ENCODE peak calls at places on chromosomes 7 and 10, in six cellular contexts. A is KG1, B is LoVo, C is hippocampal formation, Q is epithelial cell of esophagus, X is NCI-H1092 treated with DMSO at 0.1 percent for 48 hours. M is an unnamed sample.
A peak's percentile ranks its signal among the peaks of the same experiment; 100 is the strongest.

GRCh38 chr7:74032624-74033371 is 4.8 kb downstream of the ELN start:
- DNase-seq in A (no peak), B (no peak), C (no peak), Q (no peak), X (no peak), M (no peak)

GRCh38 chr10:99966306-99966705 is 43.4 kb downstream of the DNMBP start:
- DNase-seq in A (no peak), B (peak; percentile 41), C (no peak), Q (peak; percentile 80), X (no peak), M (no peak)

GRCh38 chr7:12549106-12549505 is 21.4 kb upstream of the SCIN start:
- DNase-seq in A (no peak), B (no peak), C (no peak), Q (peak; percentile 5), X (no peak), M (no peak)

GRCh38 chr10:131802156-131802915 is 98.5 kb upstream of the PPP2R2D start:
- DNase-seq in A (no peak), B (no peak), C (no peak), Q (no peak), X (no peak), M (no peak)

GRCh38 chr10:128539784-128540759 is 413.8 kb upstream of the MKI67 start:
- DNase-seq in A (no peak), B (no peak), C (no peak), Q (no peak), X (no peak), M (no peak)

GRCh38 chr10:83078645-83079044 is 1060.7 kb upstream of the GHITM start:
- DNase-seq in A (no peak), B (no peak), C (no peak), Q (no peak), X (no peak), M (no peak)

GRCh38 chr7:66189695-66190503 is 15.2 kb upstream of the TPST1 start:
- DNase-seq in A (no peak), B (no peak), C (no peak), Q (no peak), X (no peak), M (no peak)

GRCh38 chr10:47091421-47091820 is 180.2 kb downstream of the PTPN20 start:
- DNase-seq in A (no peak), B (no peak), C (no peak), Q (no peak), X (no peak), M (no peak)

GRCh38 chr10:61188691-61189090 is 244.7 kb upstream of the RHOBTB1 start:
- DNase-seq in A (no peak), B (peak; percentile 19), C (no peak), Q (no peak), X (no peak), M (no peak)

GRCh38 chr10:33066558-33067236 is 108.7 kb upstream of the ITGB1 start:
- DNase-seq in A (no peak), B (no peak), C (no peak), Q (no peak), X (no peak), M (no peak)

GRCh38 chr10:44949915-44950314 is 9.7 kb upstream of the RASSF4 start:
- DNase-seq in A (no peak), B (no peak), C (no peak), Q (no peak), X (no peak), M (no peak)

GRCh38 chr7:47413526-47414341 is 168.2 kb downstream of the TNS3 start:
- DNase-seq in A (no peak), B (no peak), C (no peak), Q (no peak), X (no peak), M (no peak)

GRCh38 chr7:29639887-29640600 is 76.4 kb downstream of the PRR15 start:
- DNase-seq in A (no peak), B (no peak), C (no peak), Q (peak; percentile 19), X (peak; percentile 47), M (no peak)